ENCODE peak calls at places on chromosomes 7 and 10, in nine cellular contexts. C, L, H, D, T, N, M, K and P are unnamed samples.

GRCh38 chr10:14879055-14879800 is 562 bp downstream of the SUV39H2 start:
- DNase-seq in L (no peak), K (peak), N (no peak), D (no peak), T (peak), M (no peak), C (peak), H (peak), P (no peak)

GRCh38 chr10:34494012-34494411 is 321.1 kb downstream of the PARD3 start:
- DNase-seq in C (no peak), M (no peak), K (peak), T (peak), L (no peak), D (no peak), H (peak), N (peak), P (no peak)

GRCh38 chr7:104979167-104979841 is 34.7 kb upstream of the KMT2E start:
- DNase-seq in C (no peak), D (peak), T (peak), M (no peak), K (peak), H (peak), N (peak), L (no peak), P (no peak)

GRCh38 chr10:62038609-62039190 is 137.2 kb downstream of the ARID5B start:
- DNase-seq in L (no peak), C (peak), D (peak), H (peak), T (peak), N (peak), K (peak), M (peak), P (peak)

GRCh38 chr10:34280599-34281374 is 534.3 kb downstream of the PARD3 start:
- DNase-seq in M (no peak), C (no peak), L (peak), D (no peak), T (peak), N (peak), H (peak), K (peak), P (no peak)

GRCh38 chr10:2619927-2620326 is 447.4 kb upstream of the PFKP start:
- DNase-seq in N (no peak), H (no peak), K (no peak), L (no peak), C (no peak), D (no peak), T (no peak), M (no peak), P (no peak)

GRCh38 chr10:24958701-24959392 is 6.4 kb upstream of the PRTFDC1 start:
- DNase-seq in L (no peak), T (peak), M (no peak), C (no peak), H (peak), D (no peak), K (peak), N (peak), P (no peak)

GRCh38 chr10:132100556-132101349 is 35.0 kb downstream of the JAKMIP3 start:
- DNase-seq in C (no peak), M (no peak), L (no peak), K (no peak), N (no peak), H (no peak), D (no peak), T (no peak), P (no peak)

GRCh38 chr10:51108404-51108803 is 34.1 kb downstream of the PRKG1 start:
- DNase-seq in C (no peak), N (no peak), T (no peak), M (no peak), L (no peak), K (no peak), H (no peak), D (no peak), P (no peak)

GRCh38 chr7:133429371-133429770 is 176.5 kb downstream of the EXOC4 start:
- DNase-seq in L (no peak), N (peak), T (no peak), M (no peak), H (no peak), K (peak), C (no peak), D (no peak), P (no peak)

GRCh38 chr10:97542169-97543024 is 30.2 kb upstream of the ANKRD2 start:
- DNase-seq in D (peak), K (peak), C (no peak), H (peak), L (peak), M (no peak), N (peak), T (peak), P (no peak)

GRCh38 chr10:44917848-44918247 is 6.7 kb downstream of the TMEM72 start:
- DNase-seq in H (no peak), D (no peak), N (no peak), L (no peak), M (no peak), K (no peak), T (no peak), C (no peak), P (no peak)

GRCh38 chr10:50275650-50276235 is 24.4 kb upstream of the ASAH2 start:
- DNase-seq in M (peak), H (no peak), C (peak), D (peak), L (no peak), T (no peak), K (peak), N (peak), P (peak)

GRCh38 chr10:76456190-76456589 is 1024.8 kb downstream of the LRMDA start:
- DNase-seq in K (peak), C (no peak), H (peak), M (no peak), D (no peak), N (no peak), L (no peak), T (no peak), P (no peak)

GRCh38 chr10:124296121-124296812 is 122.5 kb downstream of the OAT start:
- DNase-seq in C (no peak), N (no peak), T (peak), D (no peak), M (no peak), K (peak), L (no peak), H (peak), P (no peak)

GRCh38 chr10:117152668-117153067 is 14.6 kb upstream of the VAX1 start:
- DNase-seq in L (no peak), M (no peak), H (no peak), C (no peak), K (no peak), T (no peak), D (no peak), N (no peak), P (no peak)

GRCh38 chr7:51029586-51030230 is 247.0 kb upstream of the GRB10 start:
- DNase-seq in H (peak), M (no peak), C (no peak), L (peak), N (peak), K (peak), D (no peak), T (peak), P (no peak)

GRCh38 chr7:68604516-68604915 is 993.8 kb upstream of the AUTS2 start:
- DNase-seq in L (no peak), M (no peak), N (no peak), H (no peak), C (peak), K (no peak), T (no peak), D (no peak), P (no peak)

GRCh38 chr7:27940341-27940740 is 200.4 kb downstream of the TAX1BP1 start:
- DNase-seq in T (no peak), K (no peak), M (no peak), D (no peak), L (no peak), N (no peak), C (no peak), H (no peak), P (no peak)

GRCh38 chr7:70527489-70527888 is 604.5 kb upstream of the GALNT17 start:
- DNase-seq in M (no peak), L (no peak), D (no peak), H (no peak), C (no peak), N (no peak), T (no peak), K (no peak), P (no peak)

GRCh38 chr7:95472521-95473160 is 13.1 kb upstream of the ASB4 start:
- DNase-seq in H (peak), C (no peak), D (no peak), N (peak), L (no peak), K (peak), T (peak), M (no peak), P (no peak)

GRCh38 chr10:71213127-71213616 is 802 bp downstream of the UNC5B start:
- DNase-seq in M (no peak), C (peak), K (peak), T (peak), D (peak), L (no peak), N (peak), H (peak), P (peak)

GRCh38 chr10:32341596-32341995 is 5.4 kb downstream of the EPC1 start:
- DNase-seq in C (no peak), T (peak), H (peak), K (peak), D (no peak), N (no peak), M (no peak), L (no peak), P (no peak)

GRCh38 chr10:34824870-34825269 is 9.8 kb upstream of the PARD3 start:
- DNase-seq in M (peak), L (no peak), K (no peak), H (no peak), D (peak), C (no peak), N (no peak), T (no peak), P (no peak)

GRCh38 chr7:158616050-158616449 is 28.4 kb upstream of the PTPRN2 start:
- DNase-seq in T (no peak), D (no peak), K (no peak), H (no peak), C (no peak), M (no peak), N (no peak), L (no peak), P (no peak)

GRCh38 chr7:158818325-158819213 is 10.7 kb downstream of the ESYT2 start:
- DNase-seq in C (no peak), H (peak), N (peak), K (peak), M (peak), D (peak), L (peak), T (peak), P (peak)

GRCh38 chr7:139642283-139642682 is 118.8 kb downstream of the CLEC2L start:
- DNase-seq in L (no peak), D (no peak), M (no peak), N (no peak), T (no peak), H (no peak), K (no peak), C (no peak), P (no peak)

GRCh38 chr7:17532861-17533404 is 234.5 kb downstream of the AHR start:
- DNase-seq in H (peak), D (no peak), L (no peak), M (no peak), N (peak), K (peak), T (peak), C (no peak), P (no peak)

GRCh38 chr7:21338728-21339164 is 89.1 kb upstream of the SP4 start:
- DNase-seq in H (no peak), T (no peak), D (no peak), M (no peak), K (no peak), N (no peak), C (no peak), L (no peak), P (no peak)

GRCh38 chr10:87700031-87700796 is 40.5 kb downstream of the PAPSS2 start:
- DNase-seq in K (peak), H (peak), L (no peak), M (no peak), N (peak), T (peak), C (no peak), D (no peak), P (no peak)

GRCh38 chr7:7439564-7439963 is 96.1 kb downstream of the COL28A1 start:
- DNase-seq in M (no peak), T (no peak), D (no peak), C (no peak), K (no peak), N (no peak), L (no peak), H (no peak), P (no peak)
- TF ChIP-seq CTCF in M (no peak), T (no peak), D (no peak), C (no peak), K (no peak), N (no peak), L (no peak), H (no peak), P (no peak)

GRCh38 chr7:150784954-150785353 is 15.2 kb downstream of the TMEM176B start:
- DNase-seq in C (no peak), M (no peak), H (no peak), L (no peak), D (no peak), T (no peak), K (no peak), N (no peak), P (no peak)

GRCh38 chr7:150781016-150781415 is 19.1 kb downstream of the TMEM176B start:
- DNase-seq in L (peak), T (no peak), M (no peak), D (no peak), H (no peak), C (no peak), K (peak), N (peak), P (no peak)

GRCh38 chr7:150787321-150788281 is 12.6 kb downstream of the TMEM176B start:
- DNase-seq in D (peak), L (no peak), C (no peak), N (no peak), T (no peak), H (no peak), M (no peak), K (no peak), P (no peak)

GRCh38 chr7:150781961-150782360 is 18.2 kb downstream of the TMEM176B start:
- DNase-seq in H (no peak), C (no peak), T (no peak), K (no peak), M (no peak), N (no peak), L (no peak), D (no peak), P (no peak)

GRCh38 chr7:150784120-150784736 is 15.9 kb downstream of the TMEM176B start:
- DNase-seq in D (no peak), N (no peak), M (no peak), C (no peak), L (no peak), T (no peak), K (no peak), H (no peak), P (no peak)
- TF ChIP-seq CTCF in D (no peak), N (no peak), M (no peak), C (no peak), L (no peak), T (no peak), K (no peak), H (no peak), P (no peak)

GRCh38 chr7:107213193-107213788 is 44.5 kb downstream of the HBP1 start:
- DNase-seq in C (no peak), D (no peak), M (no peak), L (no peak), K (peak), H (no peak), N (no peak), T (no peak), P (no peak)
- TF ChIP-seq CTCF in C (no peak), D (no peak), M (no peak), L (no peak), K (peak), H (no peak), N (no peak), T (no peak), P (no peak)

GRCh38 chr10:109770000-109770399 is 153.3 kb downstream of the XPNPEP1 start:
- DNase-seq in K (no peak), N (no peak), L (no peak), D (no peak), T (no peak), C (no peak), H (no peak), M (no peak), P (no peak)

GRCh38 chr10:109778993-109779392 is 144.3 kb downstream of the XPNPEP1 start:
- DNase-seq in D (no peak), C (no peak), H (no peak), T (no peak), L (no peak), K (no peak), N (no peak), M (no peak), P (no peak)

GRCh38 chr10:109773288-109773687 is 150.0 kb downstream of the XPNPEP1 start:
- DNase-seq in T (no peak), H (no peak), D (no peak), N (no peak), M (no peak), K (no peak), L (no peak), C (no peak), P (no peak)

DNA sequence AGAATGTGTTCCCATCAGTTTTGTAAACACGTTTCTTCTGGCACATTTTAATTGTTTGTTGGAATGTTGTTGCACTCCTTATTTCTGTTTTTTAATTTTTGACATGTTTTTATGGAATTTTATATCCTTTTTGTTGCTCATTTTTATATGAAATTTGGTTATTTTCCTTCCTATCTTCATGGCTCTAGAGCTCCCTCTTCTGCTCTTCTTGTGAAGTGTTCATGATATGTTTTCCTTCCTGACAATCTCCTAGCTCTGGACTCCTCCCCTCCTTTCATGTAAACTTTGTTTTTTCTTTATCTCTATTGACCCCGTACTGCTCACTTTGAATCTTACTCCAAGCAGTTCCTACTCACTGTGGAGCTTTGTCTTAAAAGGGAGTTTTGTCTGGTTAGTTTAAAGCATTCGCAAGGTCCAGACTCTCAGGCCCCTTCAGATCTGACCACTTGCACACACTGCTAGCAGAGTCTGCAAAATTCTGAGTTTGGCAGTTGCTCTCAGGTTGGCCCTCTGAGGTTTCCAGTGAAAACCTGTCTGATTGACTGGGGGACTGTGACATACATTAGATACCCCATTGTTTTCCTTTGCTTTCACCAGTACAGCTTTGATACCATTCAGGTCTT is 149.4 kb downstream of the XPNPEP1 start:
- DNase-seq in C (peak), K (peak), L (no peak), H (peak), M (no peak), D (no peak), N (peak), T (no peak), P (peak)
- TF ChIP-seq CTCF in C (peak), K (peak), L (peak), H (peak), M (peak), D (peak), N (peak), T (peak), P (peak)

GRCh38 chr10:113957013-113957412 is 86.7 kb upstream of the ADRB1 start:
- DNase-seq in D (no peak), H (peak), K (peak), C (no peak), M (no peak), L (peak), T (peak), N (peak), P (no peak)

GRCh38 chr10:113961261-113961938 is 82.3 kb upstream of the ADRB1 start:
- DNase-seq in D (no peak), C (peak), N (no peak), T (no peak), K (no peak), L (no peak), H (no peak), M (no peak), P (peak)

GRCh38 chr10:113960617-113961260 is 82.9 kb upstream of the ADRB1 start:
- DNase-seq in D (no peak), K (no peak), C (peak), M (no peak), H (peak), N (no peak), L (no peak), T (peak), P (peak)

GRCh38 chr10:113959383-113959760 is 84.3 kb upstream of the ADRB1 start:
- DNase-seq in C (peak), H (no peak), T (no peak), L (no peak), N (no peak), M (no peak), K (no peak), D (no peak), P (peak)

DNA sequence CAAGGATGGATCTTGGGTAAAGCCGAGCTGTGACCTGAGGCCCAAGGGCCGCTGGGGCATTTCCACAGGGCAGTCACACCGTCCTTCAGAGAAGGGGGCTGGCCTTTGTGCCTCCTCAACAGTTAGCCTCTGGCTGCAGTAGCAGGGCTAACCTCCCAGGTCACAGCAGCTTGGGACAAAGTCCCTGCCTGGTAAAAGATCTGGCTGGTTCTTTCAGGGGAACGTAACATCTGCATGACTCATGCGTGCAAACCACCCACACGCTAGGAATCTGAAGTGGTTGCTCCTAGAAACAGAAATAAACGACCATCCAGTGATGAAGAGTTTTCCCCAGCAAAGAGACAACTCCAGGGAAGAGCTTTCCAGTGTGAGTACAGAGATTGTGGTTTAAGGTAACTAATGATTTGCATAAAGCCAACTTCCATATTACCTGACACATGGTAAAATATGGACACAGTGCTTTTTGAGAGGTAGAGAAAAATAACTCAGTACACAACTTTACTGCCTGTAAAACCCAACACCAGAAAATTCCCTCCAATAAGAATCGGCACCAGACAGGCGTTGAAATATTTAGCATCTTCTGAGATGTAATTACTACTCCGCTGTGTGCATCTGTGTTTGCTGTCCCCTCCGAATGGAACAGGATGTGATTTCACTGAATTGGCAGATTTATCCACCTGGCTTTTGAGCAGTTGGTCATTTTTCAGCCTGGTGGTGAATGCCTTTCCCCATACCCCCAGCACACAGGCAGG is 84.9 kb upstream of the ADRB1 start:
- DNase-seq in N (peak), L (peak), D (no peak), M (no peak), H (peak), K (peak), T (peak), C (no peak), P (peak)
- TF ChIP-seq CTCF in N (no peak), L (no peak), D (no peak), M (no peak), H (no peak), K (no peak), T (no peak), C (no peak), P (no peak)

GRCh38 chr7:2719007-2719406 is 31.0 kb downstream of the AMZ1 start:
- DNase-seq in L (no peak), T (no peak), K (no peak), H (no peak), C (peak), M (peak), N (no peak), D (peak), P (peak)
- TF ChIP-seq CTCF in L (peak), T (peak), K (peak), H (no peak), C (peak), M (peak), N (peak), D (peak), P (peak)

DNA sequence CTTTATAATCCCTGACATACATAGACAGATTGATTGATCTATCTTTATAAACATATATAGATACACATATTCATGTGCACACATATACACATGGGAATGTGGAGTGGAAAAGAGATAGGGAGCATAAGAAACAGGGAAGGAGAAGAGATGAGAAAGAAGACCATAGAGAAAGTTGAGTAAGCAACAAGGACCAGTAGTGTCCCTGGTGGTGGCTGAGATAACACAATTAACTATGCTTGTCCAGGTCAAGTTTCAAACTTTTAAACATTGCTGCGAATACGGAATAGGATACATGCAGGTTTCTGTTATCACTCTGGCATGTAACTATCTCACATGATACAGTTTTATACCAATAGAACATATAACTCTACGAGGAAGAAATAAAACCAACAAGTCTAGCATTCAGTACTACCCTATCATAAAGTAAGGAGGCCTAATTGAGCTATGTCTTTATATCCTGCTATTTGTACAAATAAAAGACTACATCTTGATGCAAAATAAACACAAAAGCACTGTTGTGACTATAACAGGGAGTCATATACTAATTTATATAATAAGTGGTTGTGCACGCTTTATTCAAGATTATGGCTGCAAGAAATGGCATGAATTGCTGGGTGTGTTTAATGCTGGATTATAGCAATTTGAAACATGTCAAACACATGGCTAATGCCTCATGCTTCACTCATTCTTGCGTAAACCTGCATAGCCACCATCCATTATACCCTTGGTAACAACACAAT is 8.0 kb downstream of the FOXP2 start:
- DNase-seq in K (no peak), M (no peak), D (no peak), T (no peak), L (no peak), C (no peak), H (no peak), N (no peak), P (no peak)
- TF ChIP-seq CTCF in K (peak), M (peak), D (peak), T (peak), L (peak), C (peak), H (peak), N (peak), P (no peak)